ENCODE peak calls at places on chromosomes 4 and X, in seven cellular contexts. S, N, T, I, C, Z and F are unnamed samples.
A peak's percentile ranks its signal among the peaks of the same experiment; 100 is the strongest.

GRCh38 chrX:44036336-44036735 is 63.1 kb upstream of the NDP start:
- DNase-seq in Z (no peak), S (no peak), T (no peak), N (no peak), C (peak; percentile 50), I (no peak), F (peak; percentile 22)

GRCh38 chr4:71545168-71545567 is 206.3 kb downstream of the SLC4A4 start:
- DNase-seq in T (no peak), C (no peak), N (no peak), S (no peak), Z (no peak), I (no peak), F (no peak)

GRCh38 chrX:39309018-39309620 is 507.9 kb downstream of the MID1IP1 start:
- DNase-seq in T (peak; percentile 42), C (no peak), S (no peak), N (no peak), Z (no peak), I (no peak), F (peak; percentile 25)

GRCh38 chrX:102976290-102976689 is 39.2 kb downstream of the RAB40AL start:
- DNase-seq in I (no peak), Z (no peak), T (no peak), N (no peak), S (no peak), C (no peak), F (peak; percentile 53)

GRCh38 chrX:150238656-150239382 is 124.3 kb upstream of the MAMLD1 start:
- DNase-seq in N (no peak), I (no peak), C (no peak), S (no peak), T (no peak), Z (no peak), F (no peak)

GRCh38 chr4:21986312-21986711 is 37.7 kb upstream of the KCNIP4 start:
- DNase-seq in N (no peak), C (no peak), T (no peak), S (no peak), I (no peak), Z (no peak), F (no peak)

GRCh38 chr4:23388699-23389395 is 501.0 kb downstream of the PPARGC1A start:
- DNase-seq in I (no peak), S (no peak), C (no peak), T (no peak), Z (no peak), N (no peak), F (no peak)

GRCh38 chr4:87219648-87220093 is 747 bp downstream of the KLHL8 start:
- DNase-seq in T (peak; percentile 58), S (peak; percentile 60), N (peak; percentile 51), Z (peak; percentile 43), C (no peak), I (no peak), F (peak; percentile 44)

GRCh38 chr4:2932951-2933565 is 30.1 kb downstream of the NOP14 start:
- DNase-seq in I (no peak), Z (no peak), N (no peak), C (no peak), T (no peak), S (no peak), F (no peak)

GRCh38 chrX:56366901-56367300 is 134.7 kb downstream of the KLF8 start:
- DNase-seq in T (no peak), I (no peak), N (no peak), S (no peak), C (no peak), Z (no peak), F (no peak)

GRCh38 chr4:3657917-3658913 is 108.0 kb upstream of the ADRA2C start:
- DNase-seq in N (no peak), S (no peak), C (peak; percentile 31), Z (no peak), T (no peak), I (no peak), F (peak; percentile 9)